ENCODE peak calls at places on chromosome 10, in eight cellular contexts. B is activated T-cell treated with anti-CD3 and anti-CD28 coated beads for 24 hours; C is stimulated activated CD4-positive, alpha-beta T cell treated with anti-CD3 and anti-CD28 coated beads, Interleukin-12 subunit alpha, Interleukin-12 subunit beta, amount 100 ng/mL, for 4 hours; A is Right ventricle myocardium superior; Y is NCI-H460; O is OCI-LY7; E is NCI-H1092 treated with DMSO at 0.1 percent for 48 hours; Z is COLO829. V is an unnamed sample.

GRCh38 chr10:57627642-57628178 is 640.0 kb downstream of the IPMK start:
- DNase-seq in B (no peak), C (no peak), A (no peak), Y (no peak), O (no peak), E (no peak), Z (no peak), V (no peak)

GRCh38 chr10:60399343-60399742 is 9.7 kb upstream of the ANK3 start:
- DNase-seq in B (no peak), C (no peak), A (peak), Y (no peak), O (no peak), E (peak), Z (no peak), V (no peak)

GRCh38 chr10:3424102-3424803 is 251.7 kb upstream of the PITRM1 start:
- DNase-seq in B (no peak), C (no peak), A (peak), Y (peak), O (no peak), E (peak), Z (peak), V (no peak)

GRCh38 chr10:123413353-123413752 is 252.8 kb upstream of the GPR26 start:
- DNase-seq in B (no peak), C (no peak), A (no peak), Y (no peak), O (peak), E (no peak), Z (no peak), V (no peak)

GRCh38 chr10:36424377-36424971 is 700.9 kb upstream of the ANKRD30A start:
- DNase-seq in B (no peak), C (no peak), A (no peak), Y (no peak), O (no peak), E (no peak), Z (no peak), V (no peak)

GRCh38 chr10:97347317-97347716 is 12.8 kb upstream of the FRAT2 start:
- DNase-seq in B (no peak), C (no peak), A (no peak), Y (no peak), O (no peak), E (no peak), Z (no peak), V (no peak)

GRCh38 chr10:85515316-85515715 is 851.3 kb downstream of the GRID1 start:
- DNase-seq in B (no peak), C (no peak), A (no peak), Y (no peak), O (no peak), E (no peak), Z (no peak), V (no peak)

GRCh38 chr10:133278577-133279265 is 2.1 kb upstream of the ADAM8 start:
- DNase-seq in B (no peak), C (no peak), A (peak), Y (peak), O (peak), E (no peak), Z (no peak), V (no peak)

GRCh38 chr10:76647276-76647675 is 990.3 kb downstream of the KCNMA1 start:
- DNase-seq in B (no peak), C (no peak), A (no peak), Y (no peak), O (no peak), E (no peak), Z (no peak), V (peak)

GRCh38 chr10:67086324-67087139 is 160.7 kb downstream of the LRRTM3 start:
- DNase-seq in B (no peak), C (no peak), A (no peak), Y (no peak), O (no peak), E (no peak), Z (no peak), V (peak)

GRCh38 chr10:64059884-64060283 is 538.7 kb downstream of the REEP3 start:
- DNase-seq in B (no peak), C (no peak), A (no peak), Y (no peak), O (no peak), E (no peak), Z (no peak), V (no peak)

GRCh38 chr10:92699518-92700272 is 9.9 kb downstream of the HHEX start:
- DNase-seq in B (no peak), C (no peak), A (peak), Y (peak), O (no peak), E (peak), Z (no peak), V (peak)

GRCh38 chr10:23367896-23368685 is 23.5 kb upstream of the C10orf67 start:
- DNase-seq in B (no peak), C (no peak), A (no peak), Y (no peak), O (peak), E (no peak), Z (no peak), V (no peak)

GRCh38 chr10:76327441-76327840 is 896.0 kb downstream of the LRMDA start:
- DNase-seq in B (no peak), C (no peak), A (no peak), Y (no peak), O (no peak), E (no peak), Z (no peak), V (no peak)